ENCODE peak calls at places on chromosomes 16 and 17, in six cellular contexts. G, I, A, E, R and P are unnamed samples.
A peak's percentile ranks its signal among the peaks of the same experiment; 100 is the strongest.

GRCh38 chr17:50938821-50939541 is 72.8 kb upstream of the TOB1 start:
- DNase-seq in G (no peak), I (no peak), A (no peak), E (no peak), R (no peak), P (no peak)

GRCh38 chr16:15521758-15522509 is 87.5 kb downstream of the BMERB1 start:
- DNase-seq in G (no peak), I (no peak), A (no peak), E (no peak), R (no peak), P (no peak)

GRCh38 chr16:51243836-51244483 is 92.9 kb upstream of the SALL1 start:
- DNase-seq in G (no peak), I (no peak), A (no peak), E (no peak), R (no peak), P (no peak)

GRCh38 chr17:8430966-8431365 is 4.7 kb upstream of the NDEL1 start:
- DNase-seq in G (peak; percentile 73), I (no peak), A (no peak), E (no peak), R (no peak), P (no peak)

GRCh38 chr16:61653544-61653943 is 382.7 kb downstream of the CDH8 start:
- DNase-seq in G (no peak), I (no peak), A (no peak), E (no peak), R (no peak), P (no peak)

GRCh38 chr17:15464211-15464610 is 3.2 kb downstream of the CDRT4 start:
- DNase-seq in G (no peak), I (no peak), A (no peak), E (no peak), R (no peak), P (no peak)

GRCh38 chr17:67751101-67752074 is 33.7 kb downstream of the NOL11 start:
- DNase-seq in G (no peak), I (no peak), A (peak; percentile 76), E (no peak), R (no peak), P (no peak)

GRCh38 chr17:75835315-75835987 is 8.8 kb downstream of the UNC13D start:
- DNase-seq in G (no peak), I (no peak), A (no peak), E (no peak), R (peak; percentile 40), P (no peak)

GRCh38 chr16:70018254-70018653 is 67.1 kb downstream of the CLEC18A start:
- DNase-seq in G (no peak), I (no peak), A (peak; percentile 67), E (peak; percentile 8), R (no peak), P (no peak)
- TF ChIP-seq CTCF in G (no peak), I (peak; percentile 30), A (peak; percentile 56), E (peak; percentile 35), R (peak; percentile 30), P (no peak)

DNA sequence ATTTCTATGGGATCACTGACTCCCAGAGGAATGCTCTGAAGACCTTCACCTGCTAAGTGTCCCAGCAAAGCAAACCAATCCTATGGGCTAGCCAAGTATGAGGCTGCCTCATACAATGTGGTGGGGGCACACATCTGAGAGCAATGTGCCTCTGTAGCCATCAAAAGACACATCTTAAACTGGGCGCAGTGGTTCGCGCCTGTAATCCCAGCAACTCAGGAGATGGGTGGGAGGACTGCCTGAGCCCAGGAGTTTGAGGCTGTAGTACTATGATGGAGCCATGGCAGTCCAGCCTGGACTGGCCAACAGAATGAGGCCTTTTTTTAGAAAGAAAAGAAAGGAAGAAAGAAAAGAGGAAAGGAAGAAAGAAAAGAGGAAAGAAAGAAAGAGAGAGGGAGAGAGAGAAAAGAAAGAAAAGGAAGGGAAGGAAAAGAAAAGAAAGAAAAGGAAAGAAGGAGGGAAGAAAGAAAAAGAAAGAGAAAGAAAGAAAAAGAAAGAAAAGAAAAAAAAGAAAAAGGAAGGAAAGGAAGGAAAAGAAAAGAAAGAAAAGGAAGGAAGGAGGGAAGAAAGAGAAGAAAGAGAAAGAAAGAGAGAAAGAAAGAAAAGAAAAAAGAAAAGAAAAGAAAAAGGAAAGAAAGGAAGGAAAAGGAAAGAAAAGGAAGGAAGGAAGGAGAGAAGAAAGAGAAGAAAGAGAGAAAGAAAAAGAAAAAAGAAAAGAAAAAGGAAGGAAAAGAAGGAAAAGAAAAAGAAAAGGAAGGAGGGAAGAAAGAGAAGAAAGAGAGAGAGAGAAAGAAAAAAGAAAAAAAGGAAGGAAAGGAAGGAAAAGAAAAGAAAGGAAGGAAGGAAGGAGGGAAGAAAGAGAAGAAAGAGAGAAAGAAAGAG is 430.3 kb downstream of the SLC39A11 start:
- DNase-seq in G (no peak), I (no peak), A (no peak), E (no peak), R (no peak), P (no peak)
- TF ChIP-seq CTCF in G (no peak), I (no peak), A (no peak), E (no peak), R (no peak), P (no peak)

GRCh38 chr16:86519649-86520316 is 9.5 kb downstream of the FOXF1 start:
- DNase-seq in G (peak; percentile 81), I (peak; percentile 78), A (peak; percentile 73), E (peak; percentile 79), R (peak; percentile 81), P (no peak)

GRCh38 chr16:86521236-86522197 is 11.2 kb downstream of the FOXF1 start:
- DNase-seq in G (peak; percentile 44), I (no peak), A (no peak), E (no peak), R (no peak), P (no peak)

GRCh38 chr16:86519007-86519648 is 8.8 kb downstream of the FOXF1 start:
- DNase-seq in G (peak; percentile 43), I (no peak), A (no peak), E (no peak), R (no peak), P (no peak)

GRCh38 chr16:86522639-86523038 is 12.3 kb downstream of the FOXF1 start:
- DNase-seq in G (peak; percentile 39), I (no peak), A (no peak), E (no peak), R (no peak), P (no peak)

DNA sequence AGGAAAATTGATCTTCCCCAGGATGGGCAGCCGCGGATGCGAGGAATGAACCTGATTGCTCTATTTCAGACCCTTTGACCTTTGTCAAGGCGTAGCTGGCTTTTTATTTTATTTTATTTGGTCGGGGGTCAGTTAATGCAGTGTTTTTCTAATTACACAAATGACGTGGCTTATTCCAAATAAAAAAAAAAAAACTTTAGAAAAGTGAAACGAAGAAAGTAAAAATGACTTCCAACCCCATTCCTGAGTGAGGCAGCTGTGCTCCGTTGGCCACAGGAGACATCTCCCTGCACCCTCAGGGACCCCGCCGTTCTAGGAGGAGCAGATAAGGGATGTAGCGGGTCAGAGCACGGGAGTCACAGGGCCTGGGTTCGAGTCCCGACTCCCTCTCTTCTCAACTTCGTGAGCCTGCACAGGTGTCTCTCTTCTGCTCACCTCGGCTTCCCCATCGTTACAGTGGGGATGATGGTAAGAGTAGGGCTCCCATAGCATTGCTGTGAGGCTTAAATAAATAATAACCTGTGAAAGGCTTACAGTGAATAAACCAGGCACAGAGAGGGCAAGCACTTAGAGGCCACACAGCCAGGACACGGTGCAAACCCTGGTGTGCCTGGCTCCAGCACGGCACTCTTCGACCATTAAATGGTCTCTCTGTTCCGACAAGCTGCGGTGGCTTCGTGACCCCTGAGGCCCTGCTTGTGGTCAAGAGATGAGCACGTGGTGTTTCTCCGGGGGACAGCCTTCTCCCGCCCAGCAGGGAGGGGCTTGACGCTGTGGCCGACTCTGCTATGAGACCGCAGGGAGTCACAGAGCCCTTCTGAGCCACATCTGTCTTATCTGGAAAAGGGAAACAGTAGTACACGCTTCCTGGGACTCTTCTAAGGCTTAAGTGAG is 10.2 kb downstream of the FOXF1 start:
- DNase-seq in G (peak; percentile 46), I (no peak), A (no peak), E (no peak), R (no peak), P (no peak)
- TF ChIP-seq CTCF in G (no peak), I (no peak), A (no peak), E (no peak), R (no peak), P (no peak)

DNA sequence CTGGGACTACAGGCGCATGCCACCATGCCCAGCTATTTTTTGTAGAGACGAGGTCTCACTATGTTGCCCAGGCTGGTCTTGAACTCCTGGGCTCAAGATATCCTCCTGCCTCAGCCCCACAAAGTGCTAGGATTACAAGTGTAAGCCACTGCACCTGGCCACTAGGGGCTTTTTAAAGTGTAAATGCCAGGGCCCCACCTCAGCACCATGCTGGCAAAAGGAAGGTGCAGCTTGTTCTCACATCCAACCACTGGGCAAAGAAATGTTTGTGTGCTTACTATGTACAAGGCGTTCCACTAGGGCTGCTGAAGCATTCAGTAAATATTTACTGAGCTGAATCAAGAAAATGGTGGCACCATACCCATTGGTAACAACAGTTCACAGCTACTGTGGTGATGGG is 22.6 kb downstream of the COG1 start:
- DNase-seq in G (no peak), I (no peak), A (peak; percentile 60), E (no peak), R (no peak), P (no peak)
- TF ChIP-seq CTCF in G (no peak), I (no peak), A (peak; percentile 64), E (peak; percentile 9), R (no peak), P (no peak)

GRCh38 chr16:58678269-58678668 is 6.3 kb downstream of the SLC38A7 start:
- DNase-seq in G (no peak), I (no peak), A (no peak), E (no peak), R (no peak), P (no peak)

GRCh38 chr16:58684354-58685083 is at the start of gene SLC38A7:
- DNase-seq in G (peak; percentile 94), I (peak; percentile 93), A (peak; percentile 91), E (peak; percentile 93), R (peak; percentile 83), P (peak; percentile 31)

GRCh38 chr16:58679763-58680162 is 4.8 kb downstream of the SLC38A7 start:
- DNase-seq in G (no peak), I (no peak), A (no peak), E (no peak), R (no peak), P (no peak)

GRCh38 chr16:58684001-58684353 is 593 bp downstream of the SLC38A7 start:
- DNase-seq in G (no peak), I (no peak), A (no peak), E (no peak), R (no peak), P (no peak)

GRCh38 chr16:58678716-58679115 is 5.9 kb downstream of the SLC38A7 start:
- DNase-seq in G (peak; percentile 67), I (no peak), A (no peak), E (no peak), R (no peak), P (no peak)
- TF ChIP-seq CTCF in G (peak; percentile 41), I (no peak), A (no peak), E (no peak), R (no peak), P (no peak)

GRCh38 chr17:64145751-64146417 is 15.9 kb upstream of the ERN1 start:
- DNase-seq in G (peak; percentile 98), I (peak; percentile 96), A (peak; percentile 99), E (peak; percentile 97), R (peak; percentile 92), P (peak; percentile 96)
- TF ChIP-seq CTCF in G (no peak), I (peak; percentile 11), A (no peak), E (no peak), R (no peak), P (no peak)